ENCODE peak calls at places on chromosomes 4 and X, in eight cellular contexts. Q is foreskin melanocyte; M is stimulated activated CD4-positive, alpha-beta T cell treated with anti-CD3 and anti-CD28 coated beads, Interleukin-15, amount 100 ng/mL, for 1 hour; F is lower leg skin; D is adipocyte; L is WTC11; H is HEK293T; X is ovary. E is an unnamed sample.

GRCh38 chrX:46653482-46653881 is 79.9 kb downstream of the CHST7 start:
- DNase-seq in Q (no peak), M (no peak), F (no peak), D (no peak), L (peak; percentile 54), H (peak; percentile 43), X (no peak), E (no peak)

GRCh38 chr4:177356921-177357320 is 47.2 kb downstream of the NEIL3 start:
- DNase-seq in Q (no peak), M (no peak), F (no peak), D (no peak), L (no peak), H (no peak), X (no peak), E (no peak)

GRCh38 chr4:26073886-26074560 is 160.0 kb downstream of the SMIM20 start:
- DNase-seq in Q (no peak), M (no peak), F (no peak), D (no peak), L (no peak), H (no peak), X (no peak), E (no peak)

GRCh38 chrX:78746496-78746895 is 1.0 kb upstream of the LPAR4 start:
- DNase-seq in Q (no peak), M (no peak), F (no peak), D (no peak), L (peak; percentile 23), H (no peak), X (no peak), E (no peak)

GRCh38 chrX:78199851-78200250 is 60.4 kb upstream of the TAF9B start:
- DNase-seq in Q (no peak), M (no peak), F (no peak), D (peak; percentile 9), L (no peak), H (peak; percentile 28), X (no peak), E (no peak)

GRCh38 chrX:118347131-118347530 is 1.2 kb downstream of the WDR44 start:
- DNase-seq in Q (no peak), M (no peak), F (no peak), D (peak; percentile 60), L (no peak), H (no peak), X (no peak), E (no peak)

GRCh38 chrX:20317873-20318272 is 51.2 kb upstream of the RPS6KA3 start:
- DNase-seq in Q (peak; percentile 38), M (no peak), F (no peak), D (peak; percentile 22), L (no peak), H (no peak), X (no peak), E (peak; percentile 19)

GRCh38 chrX:63506320-63506719 is 155.2 kb upstream of the SPIN4 start:
- DNase-seq in Q (peak; percentile 9), M (no peak), F (no peak), D (peak; percentile 63), L (no peak), H (peak; percentile 8), X (no peak), E (no peak)

E was measured in breast epithelium.